ENCODE peak calls at places on chromosomes 16 and 17, in four cellular contexts. X is BJ, J is uterus, L is fibroblast of mammary gland. I is an unnamed sample.

GRCh38 chr16:65342231-65342866 is 220.5 kb upstream of the CDH11 start:
- DNase-seq in X (no peak), J (no peak), L (peak; percentile 8), I (no peak)

GRCh38 chr17:36527851-36528250 is 6.8 kb downstream of the MYO19 start:
- DNase-seq in X (no peak), J (no peak), L (no peak), I (no peak)

GRCh38 chr16:51149721-51150158 is 1.3 kb downstream of the SALL1 start:
- DNase-seq in X (no peak), J (no peak), L (no peak), I (no peak)

GRCh38 chr17:81057079-81057730 is 22.3 kb downstream of the BAIAP2 start:
- DNase-seq in X (no peak), J (peak; percentile 75), L (peak; percentile 77), I (no peak)

GRCh38 chr17:48610282-48611211 is at the start of gene HOXB7:
- DNase-seq in X (no peak), J (no peak), L (peak; percentile 58), I (peak; percentile 50)

GRCh38 chr17:63196772-63197335 is 230.8 kb downstream of the TANC2 start:
- DNase-seq in X (no peak), J (no peak), L (no peak), I (no peak)

GRCh38 chr17:68134731-68135130 is 99.2 kb downstream of the KPNA2 start:
- DNase-seq in X (no peak), J (no peak), L (no peak), I (no peak)

GRCh38 chr16:83305092-83305491 is 502.7 kb upstream of the HSBP1 start:
- DNase-seq in X (peak; percentile 78), J (no peak), L (peak; percentile 70), I (no peak)

GRCh38 chr17:43703630-43704029 is 41.9 kb upstream of the MEOX1 start:
- DNase-seq in X (no peak), J (no peak), L (no peak), I (no peak)

GRCh38 chr17:31609331-31609730 is 217.9 kb downstream of the RAB11FIP4 start:
- DNase-seq in X (no peak), J (no peak), L (no peak), I (no peak)

GRCh38 chr17:64148699-64149098 is 18.8 kb upstream of the ERN1 start:
- DNase-seq in X (no peak), J (no peak), L (no peak), I (no peak)

GRCh38 chr16:72875291-72876036 is 172.5 kb downstream of the ZFHX3 start:
- DNase-seq in X (no peak), J (no peak), L (no peak), I (no peak)

GRCh38 chr17:5011928-5012327 is 14.2 kb downstream of the KIF1C start:
- DNase-seq in X (no peak), J (no peak), L (peak; percentile 83), I (no peak)

GRCh38 chr16:79169239-79169638 is 431.3 kb downstream of the MAF start:
- DNase-seq in X (no peak), J (no peak), L (peak; percentile 28), I (peak; percentile 89)
- H3K4me3 ChIP-seq in X (no peak overlapping the region), J (no peak overlapping the region), L (no peak overlapping the region), I (no peak overlapping the region)

DNA sequence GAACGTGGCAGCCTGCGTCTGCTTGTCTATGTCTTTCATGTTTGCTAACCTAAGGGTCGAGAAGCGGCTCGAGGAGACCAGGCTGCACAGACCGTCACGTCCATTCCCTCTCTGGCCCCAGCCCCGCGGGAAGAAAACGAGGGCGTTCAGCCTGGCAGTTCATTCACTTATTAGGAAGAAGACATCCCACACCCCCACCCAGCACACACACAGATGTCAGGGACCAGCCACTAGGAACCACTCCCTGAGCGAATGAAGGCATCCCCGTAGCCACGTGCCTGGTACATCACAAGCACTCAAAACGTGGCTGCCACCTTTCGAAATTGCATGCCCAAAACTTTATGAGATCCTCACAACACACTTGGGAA is 712 bp upstream of the MTHFSD start:
- DNase-seq in X (no peak), J (no peak), L (no peak), I (no peak)
- H3K4me3 ChIP-seq in X (peak overlapping the region; percentile 97), J (peak overlapping the region; percentile 92), L (peak overlapping the region; percentile 96), I (peak overlapping the region; percentile 94)

GRCh38 chr16:75326333-75326732 is 74.9 kb upstream of the BCAR1 start:
- DNase-seq in X (no peak), J (no peak), L (no peak), I (no peak)

GRCh38 chr16:75323198-75323597 is 71.8 kb upstream of the BCAR1 start:
- DNase-seq in X (no peak), J (no peak), L (no peak), I (no peak)

GRCh38 chr16:75320435-75320834 is 69.0 kb upstream of the BCAR1 start:
- DNase-seq in X (no peak), J (no peak), L (no peak), I (no peak)

GRCh38 chr16:75322706-75323105 is 71.3 kb upstream of the BCAR1 start:
- DNase-seq in X (no peak), J (no peak), L (peak; percentile 65), I (no peak)

DNA sequence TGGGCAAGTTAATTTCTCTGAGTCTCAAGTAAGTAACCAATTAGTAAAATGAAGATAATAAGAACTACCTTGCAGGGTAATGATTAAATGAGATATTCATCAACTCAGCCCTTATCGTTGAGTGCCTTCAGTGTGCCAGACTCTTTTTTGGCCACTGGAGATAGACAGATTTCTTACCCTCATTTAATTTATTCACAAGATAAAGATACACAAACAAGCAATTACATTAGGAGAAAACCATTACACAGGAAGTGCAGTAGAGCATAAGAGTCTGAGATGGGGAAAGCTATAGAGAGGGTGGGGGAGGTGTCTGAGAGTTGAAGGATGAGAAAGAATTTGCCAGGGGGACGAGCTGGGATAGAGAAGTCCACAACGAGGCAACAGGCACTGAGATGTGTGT is 72.5 kb upstream of the BCAR1 start:
- DNase-seq in X (no peak), J (no peak), L (no peak), I (no peak)
- H3K4me3 ChIP-seq in X (no peak overlapping the region), J (no peak overlapping the region), L (no peak overlapping the region), I (no peak overlapping the region)

GRCh38 chr16:31430380-31431052 is 2.4 kb upstream of the COX6A2 start:
- DNase-seq in X (no peak), J (no peak), L (no peak), I (no peak)

GRCh38 chr16:31428638-31429247 is 583 bp upstream of the COX6A2 start:
- DNase-seq in X (no peak), J (no peak), L (no peak), I (no peak)

GRCh38 chr16:31427441-31428276 is 501 bp downstream of the COX6A2 start:
- DNase-seq in X (no peak), J (peak; percentile 56), L (peak; percentile 43), I (no peak)

GRCh38 chr16:31429314-31429713 is 1.2 kb upstream of the COX6A2 start:
- DNase-seq in X (no peak), J (no peak), L (no peak), I (no peak)

GRCh38 chr16:31428277-31428597 is at the start of gene COX6A2:
- DNase-seq in X (no peak), J (no peak), L (no peak), I (no peak)
- H3K4me3 ChIP-seq in X (peak within 1 kb of the TSS; percentile 25), J (peak within 1 kb of the TSS; percentile 50), L (no peak within 1 kb of the TSS), I (no peak within 1 kb of the TSS)

GRCh38 chr17:58004060-58004459 is 3.0 kb downstream of the SRSF1 start:
- DNase-seq in X (no peak), J (no peak), L (no peak), I (no peak)
- H3K4me3 ChIP-seq in X (no peak overlapping the region), J (no peak overlapping the region), L (no peak overlapping the region), I (no peak overlapping the region)

I was measured in Jurkat, Clone E6-1.